ENCODE peak calls at places on chromosomes 3 and 15, in seven cellular contexts. J is CD8-positive, alpha-beta T cell; H is SK-N-SH; Q is right lobe of liver; C is fibroblast of mammary gland; X is left ventricle myocardium inferior; S is right atrium auricular region. N is an unnamed sample.

GRCh38 chr15:76190767-76191538 is 120.3 kb downstream of the ETFA start:
- DNase-seq in X (peak), Q (peak), H (peak), S (peak), J (peak), C (peak), N (peak)

GRCh38 chr3:182621435-182622240 is 171.7 kb upstream of the ATP11B start:
- DNase-seq in S (no peak), J (no peak), C (no peak), X (no peak), Q (no peak), H (peak), N (no peak)

GRCh38 chr15:40436116-40436891 is 4.4 kb upstream of the BAHD1 start:
- DNase-seq in C (no peak), S (no peak), Q (no peak), H (peak), X (no peak), J (no peak), N (no peak)

GRCh38 chr3:102229062-102229655 is 205.7 kb upstream of the ZPLD1 start:
- DNase-seq in Q (no peak), J (peak), S (peak), H (peak), X (peak), C (peak), N (no peak)

GRCh38 chr3:195198424-195199346 is 72.3 kb downstream of the XXYLT1 start:
- DNase-seq in Q (no peak), S (peak), C (no peak), H (no peak), X (no peak), J (no peak), N (no peak)

GRCh38 chr15:48876057-48876456 is 1.9 kb upstream of the EID1 start:
- DNase-seq in C (no peak), Q (no peak), X (no peak), J (no peak), S (no peak), H (no peak), N (no peak)

GRCh38 chr3:126983653-126984390 is 907 bp downstream of the PLXNA1 start:
- DNase-seq in C (no peak), J (peak), S (no peak), X (no peak), Q (no peak), H (peak), N (peak)

GRCh38 chr3:45464336-45464809 is 76.0 kb downstream of the LARS2 start:
- DNase-seq in X (no peak), H (no peak), J (no peak), S (no peak), Q (no peak), C (peak), N (no peak)

GRCh38 chr3:185824467-185825378 is at the start of gene IGF2BP2:
- DNase-seq in H (peak), Q (peak), C (peak), X (peak), J (no peak), S (peak), N (peak)

GRCh38 chr3:185824051-185824466 is 783 bp downstream of the IGF2BP2 start:
- DNase-seq in H (peak), Q (peak), X (no peak), C (no peak), S (no peak), J (no peak), N (peak)

GRCh38 chr3:185823280-185824044 is 1.4 kb downstream of the IGF2BP2 start:
- DNase-seq in J (no peak), S (no peak), H (peak), C (no peak), Q (peak), X (peak), N (peak)

GRCh38 chr3:185825639-185826481 is 1.0 kb upstream of the IGF2BP2 start:
- DNase-seq in S (no peak), H (peak), C (peak), X (peak), Q (peak), J (no peak), N (peak)

DNA sequence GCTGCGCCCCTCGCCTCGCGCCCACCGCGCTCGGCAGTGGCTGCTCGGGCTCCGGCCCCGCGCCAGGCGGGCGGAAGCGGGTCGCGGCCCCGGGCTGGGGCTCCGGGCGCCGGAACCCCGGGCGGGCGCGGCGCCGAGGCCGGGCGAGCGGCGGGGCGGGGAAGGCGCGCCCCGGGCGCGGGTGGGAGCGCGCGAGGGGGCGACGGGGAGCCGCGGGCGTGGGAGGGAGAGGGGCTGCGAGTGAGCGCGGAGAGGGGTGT is 467 bp upstream of the IGF2BP2 start:
- DNase-seq in X (no peak), C (no peak), H (peak), S (no peak), J (no peak), Q (no peak), N (no peak)
- TF ChIP-seq CTCF in X (no peak), C (no peak), H (no peak), S (no peak), J (no peak), Q (no peak), N (no peak)

GRCh38 chr15:41689083-41689482 is 28.9 kb downstream of the MGA start:
- DNase-seq in H (no peak), S (no peak), X (no peak), Q (no peak), J (no peak), C (no peak), N (no peak)
- TF ChIP-seq CTCF in H (no peak), S (no peak), X (no peak), Q (no peak), J (no peak), C (no peak), N (no peak)

GRCh38 chr15:57133127-57133968 is 214.9 kb downstream of the TCF12 start:
- DNase-seq in H (no peak), J (no peak), Q (no peak), S (no peak), X (no peak), C (peak), N (peak)

GRCh38 chr15:57143511-57144078 is 225.2 kb downstream of the TCF12 start:
- DNase-seq in X (no peak), S (no peak), Q (no peak), H (no peak), J (no peak), C (no peak), N (no peak)

GRCh38 chr15:57134877-57135276 is 216.4 kb downstream of the TCF12 start:
- DNase-seq in X (no peak), C (no peak), H (peak), Q (no peak), J (no peak), S (no peak), N (no peak)

GRCh38 chr15:57135800-57136199 is 217.4 kb downstream of the TCF12 start:
- DNase-seq in X (no peak), C (no peak), J (no peak), S (no peak), Q (no peak), H (no peak), N (no peak)

GRCh38 chr15:57138260-57138895 is 219.9 kb downstream of the TCF12 start:
- DNase-seq in J (no peak), X (no peak), S (no peak), C (peak), H (peak), Q (no peak), N (no peak)
- TF ChIP-seq CTCF in J (peak), X (peak), S (peak), C (peak), H (peak), Q (peak), N (no peak)

DNA sequence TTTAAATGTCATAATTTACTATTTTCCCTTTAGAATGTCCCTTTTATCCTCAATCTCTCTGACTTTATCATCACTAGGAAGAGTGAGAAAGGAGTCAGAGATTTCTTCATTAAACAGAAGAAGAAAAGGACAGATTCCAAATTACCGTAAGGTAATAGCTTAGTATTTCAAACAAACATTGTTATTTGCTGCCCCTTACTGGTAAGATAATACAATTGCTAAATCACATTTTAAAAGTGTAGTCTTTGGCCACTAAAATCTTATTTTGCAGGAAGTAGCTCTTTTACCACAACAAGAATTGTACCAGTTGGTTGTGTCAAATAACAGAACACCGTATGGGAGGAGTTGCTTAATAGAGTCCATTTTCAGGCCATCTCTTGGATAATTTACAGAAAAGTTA is 53.7 kb downstream of the CGGBP1 start:
- DNase-seq in S (no peak), J (no peak), Q (no peak), H (no peak), X (no peak), C (peak), N (peak)
- TF ChIP-seq CTCF in S (no peak), J (peak), Q (peak), H (peak), X (peak), C (peak), N (peak)

GRCh38 chr3:53192608-53193007 is 31.6 kb downstream of the PRKCD start:
- DNase-seq in C (no peak), X (no peak), J (no peak), S (no peak), H (peak), Q (no peak), N (no peak)
- TF ChIP-seq CTCF in C (no peak), X (no peak), J (no peak), S (no peak), H (no peak), Q (no peak), N (no peak)

DNA sequence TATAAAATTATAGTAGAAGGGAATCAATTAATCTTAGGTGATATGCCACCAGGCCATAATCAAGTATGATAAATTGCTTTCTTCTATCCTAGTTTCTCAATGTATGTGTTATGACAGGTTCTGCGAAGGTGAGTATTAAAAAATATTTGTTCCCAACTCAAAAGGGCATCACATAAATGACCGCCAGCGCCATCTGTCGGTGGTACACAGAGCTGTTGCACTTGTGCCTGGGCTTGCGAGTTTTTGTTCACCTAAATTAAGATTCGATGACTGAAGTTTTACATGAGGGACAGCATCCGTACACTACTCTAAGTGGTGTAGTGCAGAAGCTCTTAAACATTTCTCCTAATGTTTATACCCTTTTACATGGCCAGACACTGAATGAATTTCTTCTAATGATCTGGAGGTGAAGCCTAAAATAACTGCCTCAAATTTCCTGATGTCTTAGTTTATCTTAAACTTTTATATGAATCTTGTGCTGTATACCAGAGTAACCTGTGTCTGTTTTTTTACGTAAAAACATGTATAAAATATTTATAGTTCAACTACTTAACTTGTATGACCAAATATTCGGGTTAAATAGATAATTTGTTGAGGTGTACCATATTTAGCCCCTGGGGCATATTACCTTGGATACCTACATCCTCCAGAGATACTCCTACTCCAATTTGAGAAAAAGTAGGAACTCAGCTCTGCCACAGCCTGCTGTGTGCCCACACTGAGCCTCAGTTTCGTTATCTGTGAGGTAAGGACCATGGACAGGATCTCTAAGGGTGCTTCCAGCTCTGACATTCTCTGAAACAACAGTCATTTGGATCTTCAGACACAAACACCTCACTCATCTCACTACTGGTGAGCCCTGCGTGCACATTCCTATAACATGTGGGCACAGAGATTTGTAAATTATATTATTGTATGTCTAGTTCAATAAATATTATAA is 365.6 kb downstream of the MAGI1 start:
- DNase-seq in Q (peak), C (peak), J (no peak), H (peak), X (peak), S (no peak), N (peak)
- TF ChIP-seq CTCF in Q (peak), C (peak), J (no peak), H (peak), X (peak), S (peak), N (peak)

GRCh38 chr3:147652682-147653081 is 243.5 kb downstream of the ZIC1 start:
- DNase-seq in C (peak), S (no peak), Q (no peak), H (no peak), J (no peak), X (no peak), N (no peak)
- TF ChIP-seq CTCF in C (no peak), S (no peak), Q (no peak), H (no peak), J (no peak), X (no peak), N (no peak)

GRCh38 chr15:80619677-80620076 is 75.4 kb upstream of the ABHD17C start:
- DNase-seq in Q (no peak), X (no peak), C (peak), H (no peak), J (no peak), S (no peak), N (no peak)
- TF ChIP-seq CTCF in Q (peak), X (peak), C (peak), H (peak), J (no peak), S (no peak), N (no peak)